ENCODE peak calls at places on chromosomes 16 and 17, in five cellular contexts. One of them, this sample, is unnamed.

GRCh38 chr16:29230671-29231091 is 175.8 kb downstream of the NPIPB11 start:
- DNase-seq in ascending aorta: no peak
- DNase-seq in HFF-Myc: no peak
- DNase-seq in bronchial epithelial cell: no peak
- DNase-seq in foreskin fibroblast: peak; percentile 76
- DNase-seq in this sample: peak; percentile 53

GRCh38 chr16:77531741-77532140 is 96.9 kb upstream of the ADAMTS18 start:
- DNase-seq in ascending aorta: no peak
- DNase-seq in bronchial epithelial cell: peak; percentile 32
- DNase-seq in HFF-Myc: peak; percentile 66
- DNase-seq in foreskin fibroblast: peak; percentile 83
- DNase-seq in this sample: peak; percentile 11

GRCh38 chr16:56953006-56953405 is 8.7 kb upstream of the CETP start:
- DNase-seq in ascending aorta: no peak
- DNase-seq in foreskin fibroblast: no peak
- DNase-seq in HFF-Myc: no peak
- DNase-seq in bronchial epithelial cell: no peak
- DNase-seq in this sample: no peak

GRCh38 chr16:25258856-25259179 is 1.2 kb upstream of the ZKSCAN2 start:
- DNase-seq in bronchial epithelial cell: no peak
- DNase-seq in ascending aorta: no peak
- DNase-seq in foreskin fibroblast: no peak
- DNase-seq in HFF-Myc: no peak
- DNase-seq in this sample: no peak

GRCh38 chr16:9114842-9115241 is 23.4 kb downstream of the HAPSTR1 start:
- DNase-seq in HFF-Myc: no peak
- DNase-seq in foreskin fibroblast: no peak
- DNase-seq in ascending aorta: no peak
- DNase-seq in bronchial epithelial cell: no peak
- DNase-seq in this sample: no peak

GRCh38 chr17:82078433-82078832 is 12.8 kb upstream of the DUS1L start:
- DNase-seq in bronchial epithelial cell: no peak
- DNase-seq in HFF-Myc: no peak
- DNase-seq in foreskin fibroblast: no peak
- DNase-seq in ascending aorta: no peak
- DNase-seq in this sample: no peak

GRCh38 chr16:10080031-10080772 is 102.0 kb downstream of the GRIN2A start:
- DNase-seq in foreskin fibroblast: peak; percentile 66
- DNase-seq in bronchial epithelial cell: peak; percentile 44
- DNase-seq in ascending aorta: peak; percentile 16
- DNase-seq in HFF-Myc: no peak
- DNase-seq in this sample: peak; percentile 75

GRCh38 chr16:86512301-86512859 is 2.1 kb downstream of the FOXF1 start:
- DNase-seq in bronchial epithelial cell: no peak
- DNase-seq in ascending aorta: no peak
- DNase-seq in foreskin fibroblast: no peak
- DNase-seq in HFF-Myc: no peak
- DNase-seq in this sample: no peak

GRCh38 chr17:38800237-38800760 is 943 bp upstream of the PIP4K2B start:
- DNase-seq in ascending aorta: no peak
- DNase-seq in foreskin fibroblast: peak; percentile 44
- DNase-seq in HFF-Myc: no peak
- DNase-seq in bronchial epithelial cell: no peak
- DNase-seq in this sample: no peak

GRCh38 chr16:86987746-86988670 is 329.2 kb downstream of the C16orf95 start:
- DNase-seq in HFF-Myc: no peak
- DNase-seq in foreskin fibroblast: no peak
- DNase-seq in bronchial epithelial cell: no peak
- DNase-seq in ascending aorta: no peak
- DNase-seq in this sample: no peak

GRCh38 chr16:89050868-89051311 is 42.8 kb upstream of the ACSF3 start:
- DNase-seq in foreskin fibroblast: no peak
- DNase-seq in ascending aorta: no peak
- DNase-seq in bronchial epithelial cell: no peak
- DNase-seq in HFF-Myc: no peak
- DNase-seq in this sample: no peak

GRCh38 chr16:86080131-86080875 is 181.3 kb downstream of the IRF8 start:
- DNase-seq in HFF-Myc: no peak
- DNase-seq in ascending aorta: no peak
- DNase-seq in foreskin fibroblast: no peak
- DNase-seq in bronchial epithelial cell: no peak
- DNase-seq in this sample: no peak

GRCh38 chr17:65198653-65199382 is 61.6 kb downstream of the RGS9 start:
- DNase-seq in foreskin fibroblast: peak; percentile 71
- DNase-seq in bronchial epithelial cell: peak; percentile 67
- DNase-seq in HFF-Myc: no peak
- DNase-seq in ascending aorta: no peak
- DNase-seq in this sample: peak; percentile 75

GRCh38 chr17:73068322-73069153 is 23.9 kb downstream of the SLC39A11 start:
- DNase-seq in HFF-Myc: no peak
- DNase-seq in bronchial epithelial cell: peak; percentile 84
- DNase-seq in foreskin fibroblast: peak; percentile 54
- DNase-seq in ascending aorta: no peak
- DNase-seq in this sample: peak; percentile 37

GRCh38 chr17:48569676-48570324 is 8.3 kb downstream of the HOXB4 start:
- DNase-seq in HFF-Myc: no peak
- DNase-seq in ascending aorta: no peak
- DNase-seq in bronchial epithelial cell: no peak
- DNase-seq in foreskin fibroblast: no peak
- DNase-seq in this sample: no peak
- H3K4me3 ChIP-seq in HFF-Myc: no peak overlapping the region
- H3K4me3 ChIP-seq in ascending aorta: peak overlapping the region; percentile 46
- H3K4me3 ChIP-seq in bronchial epithelial cell: no peak overlapping the region
- H3K4me3 ChIP-seq in foreskin fibroblast: no peak overlapping the region
- H3K4me3 ChIP-seq in this sample: no peak overlapping the region

DNA sequence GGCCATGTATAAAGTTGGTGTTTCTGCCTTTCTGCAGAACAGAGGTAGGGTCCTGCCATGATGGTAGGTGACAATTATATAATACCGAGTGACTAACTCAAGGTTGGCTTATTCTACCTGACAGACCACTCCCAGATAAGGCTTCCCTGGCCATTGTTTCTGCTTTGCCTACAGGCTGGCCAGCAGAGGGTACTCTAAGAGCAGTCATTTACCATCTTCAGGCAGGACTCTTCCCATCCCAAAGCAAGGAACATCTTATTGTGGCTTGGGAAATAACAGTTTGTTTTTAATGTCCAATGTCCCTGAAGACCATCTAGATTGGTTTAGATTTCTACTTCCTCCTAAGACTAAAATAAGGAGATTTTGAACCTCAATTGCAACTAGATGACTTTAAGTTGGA is 74.1 kb downstream of the SNX11 start:
- DNase-seq in ascending aorta: no peak
- DNase-seq in bronchial epithelial cell: peak; percentile 15
- DNase-seq in HFF-Myc: no peak
- DNase-seq in foreskin fibroblast: peak; percentile 57
- DNase-seq in this sample: peak; percentile 15
- TF ChIP-seq CTCF in ascending aorta: no peak
- TF ChIP-seq CTCF in bronchial epithelial cell: peak; percentile 23
- TF ChIP-seq CTCF in HFF-Myc: peak; percentile 49
- TF ChIP-seq CTCF in foreskin fibroblast: peak; percentile 46
- TF ChIP-seq CTCF in this sample: peak; percentile 41

GRCh38 chr17:77144227-77144626 is 3.5 kb downstream of the SEC14L1 start:
- DNase-seq in ascending aorta: no peak
- DNase-seq in HFF-Myc: no peak
- DNase-seq in bronchial epithelial cell: no peak
- DNase-seq in foreskin fibroblast: no peak
- DNase-seq in this sample: no peak
- H3K4me3 ChIP-seq in ascending aorta: no peak overlapping the region
- H3K4me3 ChIP-seq in HFF-Myc: no peak overlapping the region
- H3K4me3 ChIP-seq in bronchial epithelial cell: no peak overlapping the region
- H3K4me3 ChIP-seq in foreskin fibroblast: no peak overlapping the region
- H3K4me3 ChIP-seq in this sample: no peak overlapping the region

GRCh38 chr16:50592996-50593395 is 44.8 kb downstream of the NKD1 start:
- DNase-seq in foreskin fibroblast: no peak
- DNase-seq in bronchial epithelial cell: no peak
- DNase-seq in HFF-Myc: no peak
- DNase-seq in ascending aorta: no peak
- DNase-seq in this sample: no peak

GRCh38 chr16:50595854-50596253 is 47.7 kb downstream of the NKD1 start:
- DNase-seq in foreskin fibroblast: no peak
- DNase-seq in bronchial epithelial cell: no peak
- DNase-seq in HFF-Myc: no peak
- DNase-seq in ascending aorta: no peak
- DNase-seq in this sample: no peak

GRCh38 chr16:50594332-50595260 is 46.4 kb downstream of the NKD1 start:
- DNase-seq in ascending aorta: no peak
- DNase-seq in bronchial epithelial cell: no peak
- DNase-seq in foreskin fibroblast: no peak
- DNase-seq in HFF-Myc: no peak
- DNase-seq in this sample: no peak

GRCh38 chr16:50591800-50592771 is 43.9 kb downstream of the NKD1 start:
- DNase-seq in ascending aorta: peak; percentile 59
- DNase-seq in foreskin fibroblast: no peak
- DNase-seq in HFF-Myc: no peak
- DNase-seq in bronchial epithelial cell: no peak
- DNase-seq in this sample: no peak

GRCh38 chr16:50593410-50594139 is 45.4 kb downstream of the NKD1 start:
- DNase-seq in bronchial epithelial cell: no peak
- DNase-seq in foreskin fibroblast: no peak
- DNase-seq in ascending aorta: no peak
- DNase-seq in HFF-Myc: no peak
- DNase-seq in this sample: peak; percentile 5
- TF ChIP-seq CTCF in bronchial epithelial cell: no peak
- TF ChIP-seq CTCF in foreskin fibroblast: no peak
- TF ChIP-seq CTCF in ascending aorta: no peak
- TF ChIP-seq CTCF in HFF-Myc: peak; percentile 15
- TF ChIP-seq CTCF in this sample: peak; percentile 19

GRCh38 chr17:6588165-6588564 is 31.8 kb upstream of the PITPNM3 start:
- DNase-seq in bronchial epithelial cell: no peak
- DNase-seq in HFF-Myc: no peak
- DNase-seq in foreskin fibroblast: no peak
- DNase-seq in ascending aorta: no peak
- DNase-seq in this sample: no peak

GRCh38 chr17:6591599-6592158 is 35.3 kb upstream of the PITPNM3 start:
- DNase-seq in bronchial epithelial cell: peak; percentile 94
- DNase-seq in foreskin fibroblast: peak; percentile 95
- DNase-seq in HFF-Myc: no peak
- DNase-seq in ascending aorta: no peak
- DNase-seq in this sample: peak; percentile 66

GRCh38 chr17:6596076-6596475 is 39.7 kb upstream of the PITPNM3 start:
- DNase-seq in foreskin fibroblast: no peak
- DNase-seq in HFF-Myc: no peak
- DNase-seq in bronchial epithelial cell: no peak
- DNase-seq in ascending aorta: no peak
- DNase-seq in this sample: no peak

GRCh38 chr17:6589266-6589946 is 33.1 kb upstream of the PITPNM3 start:
- DNase-seq in HFF-Myc: no peak
- DNase-seq in foreskin fibroblast: peak; percentile 80
- DNase-seq in bronchial epithelial cell: no peak
- DNase-seq in ascending aorta: no peak
- DNase-seq in this sample: no peak

GRCh38 chr17:6592193-6592592 is 35.8 kb upstream of the PITPNM3 start:
- DNase-seq in HFF-Myc: no peak
- DNase-seq in foreskin fibroblast: no peak
- DNase-seq in bronchial epithelial cell: peak; percentile 66
- DNase-seq in ascending aorta: no peak
- DNase-seq in this sample: no peak
- H3K4me3 ChIP-seq in HFF-Myc: no peak overlapping the region
- H3K4me3 ChIP-seq in foreskin fibroblast: no peak overlapping the region
- H3K4me3 ChIP-seq in bronchial epithelial cell: no peak overlapping the region
- H3K4me3 ChIP-seq in ascending aorta: no peak overlapping the region
- H3K4me3 ChIP-seq in this sample: no peak overlapping the region